ENCODE peak calls at places on chromosomes 7 and 10, in four cellular contexts. O is mammary epithelial cell, Y is K562, R is brain microvascular endothelial cell. U is an unnamed sample. For H3K36me3, the result is how much of the 10 kb centered on the place peaks cover.

GRCh38 chr7:76077435-76077834 is 29.5 kb downstream of the MDH2 start:
- DNase-seq in O (no peak), Y (no peak), R (no peak), U (no peak)

GRCh38 chr10:96608815-96609214 is 22.0 kb upstream of the TM9SF3 start:
- DNase-seq in O (no peak), Y (no peak), R (no peak), U (no peak)

GRCh38 chr7:127501817-127502216 is 83.6 kb downstream of the GCC1 start:
- DNase-seq in O (no peak), Y (no peak), R (no peak), U (no peak)

GRCh38 chr10:97048649-97049427 is 136.9 kb downstream of the SLIT1 start:
- DNase-seq in O (no peak), Y (no peak), R (no peak), U (no peak)

GRCh38 chr10:99658622-99659030 is 683 bp upstream of the ENTPD7 start:
- DNase-seq in O (peak), Y (peak), R (peak), U (no peak)

GRCh38 chr10:106311590-106311989 is 852.9 kb downstream of the SORCS1 start:
- DNase-seq in O (no peak), Y (no peak), R (no peak), U (no peak)

GRCh38 chr10:18271481-18271880 is 131.3 kb downstream of the CACNB2 start:
- DNase-seq in O (no peak), Y (no peak), R (no peak), U (no peak)

GRCh38 chr7:75776295-75776971 is 4.4 kb upstream of the CCL26 start:
- DNase-seq in O (peak), Y (no peak), R (peak), U (peak)

GRCh38 chr7:116811768-116812167 is 50.6 kb upstream of the CAPZA2 start:
- DNase-seq in O (no peak), Y (no peak), R (no peak), U (no peak)

GRCh38 chr10:48697091-48697490 is 12.4 kb downstream of the WDFY4 start:
- DNase-seq in O (no peak), Y (no peak), R (no peak), U (no peak)

GRCh38 chr10:48697821-48698764 is 13.4 kb downstream of the WDFY4 start:
- DNase-seq in O (no peak), Y (no peak), R (no peak), U (no peak)

GRCh38 chr10:48695636-48696534 is 11.2 kb downstream of the WDFY4 start:
- DNase-seq in O (no peak), Y (no peak), R (no peak), U (no peak)

GRCh38 chr10:48694371-48695030 is 9.8 kb downstream of the WDFY4 start:
- DNase-seq in O (no peak), Y (no peak), R (no peak), U (no peak)

GRCh38 chr10:48696535-48696873 is 11.8 kb downstream of the WDFY4 start:
- DNase-seq in O (no peak), Y (no peak), R (no peak), U (no peak)
- H3K36me3 ChIP-seq in O (under half), Y (under half), R (under half), U (under half)

DNA sequence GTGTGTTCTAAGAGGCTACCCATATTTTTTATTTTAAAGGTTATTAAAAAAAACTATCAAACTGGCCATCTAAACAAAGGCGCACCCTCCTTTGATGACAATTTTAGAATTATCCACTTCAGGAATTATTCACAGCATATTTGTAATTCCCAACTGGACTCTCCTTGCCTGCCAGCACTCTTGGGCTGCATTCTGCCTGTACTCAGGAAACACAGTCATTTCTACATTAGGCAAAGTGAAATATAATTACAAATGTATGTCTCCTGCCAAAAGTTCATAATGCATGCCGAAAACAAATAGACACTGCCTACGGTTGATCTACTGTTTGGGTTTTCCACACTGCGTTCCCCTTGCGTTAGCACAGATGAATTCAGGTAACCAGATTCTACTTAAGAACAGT is 2.0 kb downstream of the HGF start:
- DNase-seq in O (no peak), Y (no peak), R (no peak), U (no peak)
- H3K4me3 ChIP-seq in O (no peak), Y (no peak), R (no peak), U (no peak)

DNA sequence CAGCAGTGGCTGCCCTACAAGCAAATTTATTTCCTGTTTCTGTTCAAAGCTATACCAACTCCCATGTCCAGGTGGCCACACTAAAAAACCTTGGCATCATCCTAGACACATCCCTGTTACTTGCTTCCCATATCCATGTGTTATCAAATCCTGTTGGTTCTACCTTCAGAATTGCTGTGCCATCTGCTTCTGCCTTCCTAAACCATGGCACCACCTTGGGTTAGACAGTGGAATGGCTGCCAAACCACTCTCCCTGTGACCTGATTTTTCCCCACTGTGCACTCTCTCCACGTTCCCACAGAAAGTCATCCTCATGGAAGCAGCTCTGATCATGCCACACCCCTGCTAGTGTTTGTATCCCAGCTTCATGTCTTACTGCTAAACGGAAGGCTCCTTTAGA is 697.6 kb upstream of the GALNT17 start:
- DNase-seq in O (no peak), Y (no peak), R (no peak), U (no peak)
- TF ChIP-seq CTCF in O (peak), Y (no peak), R (no peak), U (peak)

GRCh38 chr10:87925570-87925969 is 62.1 kb downstream of the PTEN start:
- DNase-seq in O (peak), Y (no peak), R (no peak), U (peak)

GRCh38 chr10:87923233-87923632 is 59.8 kb downstream of the PTEN start:
- DNase-seq in O (no peak), Y (no peak), R (no peak), U (no peak)

GRCh38 chr10:87918254-87918859 is 54.9 kb downstream of the PTEN start:
- DNase-seq in O (no peak), Y (no peak), R (no peak), U (no peak)

GRCh38 chr10:87920538-87920937 is 57.1 kb downstream of the PTEN start:
- DNase-seq in O (no peak), Y (no peak), R (no peak), U (no peak)

DNA sequence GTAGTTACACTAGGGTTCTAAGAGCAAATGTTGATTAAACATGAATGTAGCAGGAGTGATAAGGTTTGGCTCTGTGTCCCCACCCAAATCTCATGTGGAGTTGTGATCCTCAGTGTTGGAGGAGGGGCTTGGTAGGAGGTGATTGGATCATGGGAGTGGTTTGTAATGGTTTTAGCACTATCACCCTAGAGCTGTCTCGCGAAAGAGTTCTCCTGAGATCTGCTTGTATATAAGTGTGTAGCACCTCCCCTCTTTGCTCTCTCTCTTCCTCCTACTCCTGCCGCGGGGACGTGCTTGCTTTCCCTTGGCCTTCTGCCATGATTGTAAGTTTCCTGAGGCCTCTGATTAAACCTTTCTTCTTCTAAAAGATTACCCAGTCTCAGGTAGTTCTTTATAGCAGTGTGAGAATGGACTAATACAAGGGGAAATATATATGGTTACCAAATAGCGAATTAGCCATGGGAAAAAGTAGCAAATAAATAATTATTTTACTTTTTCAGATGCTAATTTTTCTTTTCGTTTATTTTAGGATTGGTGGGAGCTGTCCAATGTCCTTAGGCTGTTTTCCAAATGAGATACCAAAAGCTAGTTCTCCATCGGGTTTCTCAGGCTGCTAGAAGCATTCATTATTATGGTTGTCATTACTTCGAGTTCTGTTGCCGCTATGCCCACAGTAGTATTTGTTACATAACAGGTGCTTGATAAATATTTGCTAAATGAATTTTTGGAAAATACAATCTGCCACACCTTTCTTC is 58.7 kb downstream of the PTEN start:
- DNase-seq in O (no peak), Y (peak), R (no peak), U (no peak)
- H3K36me3 ChIP-seq in O (under half), Y (under half), R (under half), U (under half)

GRCh38 chr10:59363446-59363958 is 1.2 kb upstream of the FAM13C start:
- DNase-seq in O (no peak), Y (no peak), R (no peak), U (no peak)
- H3K4me3 ChIP-seq in O (peak), Y (no peak), R (peak), U (no peak)

GRCh38 chr7:158141221-158141582 is 446.4 kb downstream of the PTPRN2 start:
- DNase-seq in O (no peak), Y (no peak), R (no peak), U (no peak)

GRCh38 chr7:158141806-158142518 is 445.7 kb downstream of the PTPRN2 start:
- DNase-seq in O (no peak), Y (no peak), R (no peak), U (no peak)

GRCh38 chr7:158145370-158145769 is 442.3 kb downstream of the PTPRN2 start:
- DNase-seq in O (no peak), Y (no peak), R (no peak), U (no peak)

GRCh38 chr7:158142657-158143056 is 445.0 kb downstream of the PTPRN2 start:
- DNase-seq in O (no peak), Y (no peak), R (no peak), U (no peak)

GRCh38 chr7:158143196-158144120 is 444.2 kb downstream of the PTPRN2 start:
- DNase-seq in O (no peak), Y (no peak), R (no peak), U (no peak)
- TF ChIP-seq CTCF in O (no peak), Y (no peak), R (no peak), U (no peak)

DNA sequence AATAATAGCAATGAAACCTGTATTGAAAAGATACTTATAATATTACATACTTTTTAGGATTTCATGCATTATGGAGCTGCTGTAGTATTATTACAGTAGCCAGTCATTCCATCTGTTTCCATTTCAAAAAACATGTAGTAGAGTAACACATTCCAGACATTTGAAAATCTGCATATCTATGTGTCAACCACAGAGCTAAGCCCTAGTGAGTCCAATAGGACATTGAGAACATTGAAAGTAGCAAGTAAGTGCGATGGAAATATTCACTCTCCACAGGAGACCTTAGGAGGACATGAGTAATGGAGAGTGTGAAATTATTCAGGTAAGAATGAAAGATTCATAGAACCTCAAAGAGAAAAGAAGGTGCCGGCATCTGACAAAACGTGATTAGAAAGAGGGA is 15.3 kb downstream of the NSMCE4A start:
- DNase-seq in O (no peak), Y (no peak), R (no peak), U (no peak)
- H3K36me3 ChIP-seq in O (under half), Y (under half), R (under half), U (under half)

DNA sequence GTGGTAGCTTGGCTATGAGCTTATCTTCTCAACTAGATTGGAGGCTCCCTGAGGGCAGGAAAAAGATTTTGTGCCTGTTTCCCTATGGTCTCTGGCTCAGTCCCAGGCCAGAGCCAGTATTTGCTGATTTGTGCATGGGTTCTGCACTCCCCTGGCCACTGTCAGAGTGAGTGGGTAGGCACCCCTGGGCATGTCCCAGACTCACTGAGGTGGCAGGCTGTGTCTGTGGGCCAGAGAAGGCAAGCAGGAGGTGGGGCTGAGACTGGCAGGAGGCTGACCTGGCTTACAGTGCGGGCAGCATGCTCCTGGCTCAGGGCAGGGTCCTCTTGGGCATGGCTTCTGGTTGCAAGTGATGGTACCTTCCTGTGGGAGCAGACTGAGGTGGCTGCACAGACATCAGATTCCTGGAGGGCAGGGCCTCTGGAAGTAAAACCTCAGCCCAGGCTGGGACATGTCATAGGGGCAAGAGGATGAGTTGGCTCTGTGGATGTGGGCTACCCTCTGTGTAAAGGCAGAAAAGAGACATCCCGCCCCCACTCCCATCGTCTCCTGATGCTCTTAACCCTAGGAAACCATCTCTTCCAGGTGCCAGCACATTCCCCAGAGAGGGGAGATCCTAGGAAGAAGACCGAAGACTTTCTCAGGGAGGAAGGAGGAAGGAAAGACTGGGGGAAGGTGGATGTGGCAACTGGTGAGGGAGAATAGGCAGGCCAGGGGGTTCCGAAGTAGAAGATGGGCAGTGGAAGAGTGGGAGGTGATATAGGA is 4.3 kb downstream of the KCP start:
- DNase-seq in O (peak), Y (no peak), R (no peak), U (no peak)
- H3K4me3 ChIP-seq in O (no peak), Y (no peak), R (no peak), U (no peak)

U was measured in kidney epithelial cell.